ENCODE peak calls at places on chromosome 5, in four cellular contexts. V is neural progenitor cell; M is CD8-positive, alpha-beta T cell; T is mucosa of descending colon. F is an unnamed sample.

GRCh38 chr5:6765612-6766525 is 52.6 kb downstream of the TENT4A start:
- DNase-seq in V (peak; percentile 88), T (peak; percentile 89), M (peak; percentile 62), F (peak; percentile 71)

GRCh38 chr5:9170026-9170425 is 375.8 kb downstream of the SEMA5A start:
- DNase-seq in V (no peak), T (no peak), M (no peak), F (no peak)

GRCh38 chr5:133681896-133682295 is 69.6 kb upstream of the FSTL4 start:
- DNase-seq in V (no peak), T (no peak), M (peak; percentile 29), F (no peak)

GRCh38 chr5:146101646-146102045 is 3.7 kb downstream of the PLAC8L1 start:
- DNase-seq in V (peak; percentile 57), M (no peak), T (no peak), F (no peak)

GRCh38 chr5:58891072-58891970 is 308.4 kb downstream of the RAB3C start:
- DNase-seq in V (peak; percentile 75), T (peak; percentile 68), M (peak; percentile 75), F (peak; percentile 68)

GRCh38 chr5:135359374-135360165 is 39.5 kb downstream of the MACROH2A1 start:
- DNase-seq in M (no peak), V (no peak), T (no peak), F (no peak)

GRCh38 chr5:181189363-181189961 is 15.5 kb downstream of the TRIM7 start:
- DNase-seq in V (peak; percentile 52), M (peak; percentile 68), T (peak; percentile 72), F (peak; percentile 48)

GRCh38 chr5:148382961-148383360 is 797 bp upstream of the FBXO38 start:
- DNase-seq in V (no peak), T (no peak), M (no peak), F (no peak)

GRCh38 chr5:59466271-59466670 is 427.3 kb downstream of the PDE4D start:
- DNase-seq in M (no peak), V (no peak), T (no peak), F (peak; percentile 19)

GRCh38 chr5:72379936-72380335 is 59.8 kb downstream of the PTCD2 start:
- DNase-seq in T (no peak), V (no peak), M (no peak), F (no peak)
- H3K4me1 ChIP-seq in T (no peaks in the 10 kb centered on the region), V (no peaks in the 10 kb centered on the region), M (no peaks in the 10 kb centered on the region), F (no peaks in the 10 kb centered on the region)

GRCh38 chr5:139665626-139666025 is 17.5 kb downstream of the CXXC5 start:
- DNase-seq in T (no peak), M (no peak), V (no peak), F (no peak)
- H3K4me1 ChIP-seq in T (peaks cover 14% of the 10 kb centered on the region), M (peaks cover 41% of the 10 kb centered on the region), V (peaks cover 31% of the 10 kb centered on the region), F (peaks cover 27% of the 10 kb centered on the region)

GRCh38 chr5:157365732-157366131 is 94.3 kb upstream of the NIPAL4 start:
- DNase-seq in V (no peak), T (no peak), M (no peak), F (no peak)
- H3K4me1 ChIP-seq in V (peaks cover 13% of the 10 kb centered on the region), T (no peaks in the 10 kb centered on the region), M (no peaks in the 10 kb centered on the region), F (peaks cover 3% of the 10 kb centered on the region)

DNA sequence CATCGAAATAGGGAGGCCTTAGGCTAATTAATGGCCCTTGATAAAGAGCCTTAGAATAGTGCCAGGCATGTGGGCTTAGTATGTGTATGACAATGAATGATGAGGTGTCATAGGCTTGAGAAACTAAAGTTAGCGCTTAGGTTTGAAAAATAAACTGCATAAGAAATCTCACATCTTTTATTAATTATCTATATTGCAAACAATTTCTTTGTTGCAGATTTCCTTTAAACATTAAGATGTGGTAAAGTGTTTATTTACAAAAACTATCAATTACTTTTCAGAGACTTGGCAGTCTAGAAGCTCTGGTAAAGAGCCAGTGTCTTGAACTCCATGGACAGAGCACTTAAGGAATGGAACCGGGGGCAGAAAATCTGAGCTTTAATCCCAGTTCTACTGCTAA is 23.1 kb downstream of the MAP1B start:
- DNase-seq in M (no peak), V (no peak), T (no peak), F (no peak)
- H3K4me1 ChIP-seq in M (no peaks in the 10 kb centered on the region), V (peaks cover 44% of the 10 kb centered on the region), T (no peaks in the 10 kb centered on the region), F (peaks cover 4% of the 10 kb centered on the region)